ENCODE peak calls at places on chromosome 20, in seven cellular contexts. A is osteoblast, H is NB4, M is dorsolateral prefrontal cortex, O is AG04450, J is endodermal cell, C is BE2C. E is an unnamed sample.

GRCh38 chr20:46520976-46521579 is 7.7 kb upstream of the ZNF334 start:
- DNase-seq in A (no peak), C (peak; percentile 63), H (peak; percentile 80), O (peak; percentile 32), M (peak; percentile 19), J (peak; percentile 92), E (peak; percentile 80)

GRCh38 chr20:38839563-38839962 is 34.1 kb downstream of the PPP1R16B start:
- DNase-seq in M (no peak), J (no peak), C (no peak), A (no peak), O (no peak), H (no peak), E (no peak)

GRCh38 chr20:18712877-18713276 is 100.7 kb upstream of the SCP2D1 start:
- DNase-seq in C (peak; percentile 37), O (no peak), M (no peak), A (no peak), J (peak; percentile 84), H (no peak), E (no peak)

GRCh38 chr20:20366551-20366895 is 1.4 kb upstream of the INSM1 start:
- DNase-seq in C (no peak), J (no peak), A (peak; percentile 27), M (no peak), H (no peak), O (no peak), E (no peak)

GRCh38 chr20:58722877-58723627 is 30.5 kb downstream of the NPEPL1 start:
- DNase-seq in C (no peak), H (no peak), O (no peak), M (no peak), A (no peak), J (no peak), E (no peak)

GRCh38 chr20:59004493-59004762 is 2.6 kb downstream of the CTSZ start:
- DNase-seq in J (no peak), H (no peak), M (no peak), C (no peak), O (no peak), A (peak; percentile 59), E (peak; percentile 33)

GRCh38 chr20:32512047-32512385 is 73.1 kb downstream of the NOL4L start:
- DNase-seq in M (no peak), J (peak; percentile 22), A (no peak), O (no peak), H (peak; percentile 12), C (no peak), E (no peak)

GRCh38 chr20:7859371-7859802 is 80.9 kb downstream of the HAO1 start:
- DNase-seq in O (no peak), A (no peak), J (peak; percentile 52), H (peak; percentile 61), M (no peak), C (peak; percentile 16), E (no peak)

GRCh38 chr20:49747707-49748524 is 34.2 kb upstream of the B4GALT5 start:
- DNase-seq in A (peak; percentile 64), M (peak; percentile 58), H (peak; percentile 35), C (peak; percentile 70), O (no peak), J (peak; percentile 57), E (no peak)

DNA sequence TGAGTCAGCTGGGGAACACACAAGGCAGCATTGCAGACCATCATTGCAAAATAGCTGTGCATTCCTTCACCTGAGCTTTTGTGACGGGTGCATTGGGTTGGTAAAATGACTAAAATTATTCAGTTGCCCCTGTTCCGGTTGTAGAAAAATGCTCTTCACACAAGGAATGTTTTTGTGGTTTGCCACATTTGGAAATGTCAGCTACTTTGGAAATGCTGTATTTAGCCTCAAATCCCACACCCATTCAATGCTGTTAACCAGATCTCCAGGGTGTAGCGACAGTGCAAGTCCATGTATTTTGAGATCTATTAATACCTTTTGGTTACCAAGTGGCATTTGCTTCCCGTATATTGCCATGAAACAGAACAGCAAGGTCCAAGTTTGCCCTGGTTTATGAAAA is 201.2 kb downstream of the FOXA2 start:
- DNase-seq in H (no peak), J (no peak), C (no peak), A (no peak), M (no peak), O (no peak), E (no peak)
- H3K4me3 ChIP-seq in H (no peak overlapping the region), J (no peak overlapping the region), C (no peak overlapping the region), A (no peak overlapping the region), M (no peak overlapping the region), O (no peak overlapping the region), E (no peak overlapping the region)

DNA sequence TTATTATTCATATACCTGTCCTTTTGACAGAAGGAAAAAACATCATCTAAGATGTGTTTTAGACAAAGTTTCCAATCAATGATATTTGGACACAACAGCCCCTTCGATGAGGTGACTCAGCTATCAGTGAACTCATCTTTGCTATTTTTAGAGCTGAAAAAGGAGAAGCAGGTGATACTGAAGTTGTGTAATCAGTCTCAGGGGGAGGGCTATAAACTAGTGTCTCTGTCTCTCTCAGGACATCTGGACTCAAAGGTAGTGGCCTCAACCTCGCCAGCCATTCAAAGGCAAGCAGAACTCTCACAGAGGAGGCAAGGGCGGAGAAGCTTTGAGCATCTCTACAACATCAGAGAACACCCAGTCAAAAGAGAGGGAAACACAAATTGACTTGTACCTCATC is 135.4 kb downstream of the BFSP1 start:
- DNase-seq in A (no peak), C (no peak), M (no peak), O (no peak), J (no peak), H (no peak), E (no peak)
- H3K4me3 ChIP-seq in A (no peak overlapping the region), C (no peak overlapping the region), M (no peak overlapping the region), O (no peak overlapping the region), J (no peak overlapping the region), H (no peak overlapping the region), E (no peak overlapping the region)

GRCh38 chr20:23143098-23143497 is 57.0 kb upstream of the CD93 start:
- DNase-seq in A (peak; percentile 93), O (no peak), H (peak; percentile 92), J (no peak), C (no peak), M (no peak), E (no peak)
- H3K4me3 ChIP-seq in A (no peak overlapping the region), O (no peak overlapping the region), H (no peak overlapping the region), J (no peak overlapping the region), C (no peak overlapping the region), M (no peak overlapping the region), E (no peak overlapping the region)

DNA sequence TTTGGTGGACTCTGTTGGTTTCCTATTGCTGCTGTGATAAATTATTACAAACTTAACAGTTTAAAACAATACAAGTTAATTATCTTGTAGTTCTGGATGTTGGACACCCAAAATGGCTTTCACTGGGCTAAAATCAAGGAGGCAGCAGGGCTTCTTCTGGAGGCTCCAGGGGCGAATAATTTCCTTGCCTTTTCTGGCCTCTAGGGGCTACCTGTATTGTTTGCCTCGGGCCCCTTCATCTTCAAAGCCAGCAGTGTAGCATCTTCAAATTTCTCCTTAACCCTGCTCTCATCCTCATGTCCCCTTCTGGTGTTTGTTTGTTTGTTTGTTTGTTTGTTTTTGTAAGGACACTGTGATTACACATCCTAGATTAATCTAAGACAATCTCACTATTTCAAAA is 60.5 kb upstream of the ANKEF1 start:
- DNase-seq in M (no peak), H (no peak), J (peak; percentile 50), O (no peak), A (no peak), C (no peak), E (no peak)
- H3K4me3 ChIP-seq in M (no peak overlapping the region), H (no peak overlapping the region), J (no peak overlapping the region), O (no peak overlapping the region), A (no peak overlapping the region), C (no peak overlapping the region), E (no peak overlapping the region)

DNA sequence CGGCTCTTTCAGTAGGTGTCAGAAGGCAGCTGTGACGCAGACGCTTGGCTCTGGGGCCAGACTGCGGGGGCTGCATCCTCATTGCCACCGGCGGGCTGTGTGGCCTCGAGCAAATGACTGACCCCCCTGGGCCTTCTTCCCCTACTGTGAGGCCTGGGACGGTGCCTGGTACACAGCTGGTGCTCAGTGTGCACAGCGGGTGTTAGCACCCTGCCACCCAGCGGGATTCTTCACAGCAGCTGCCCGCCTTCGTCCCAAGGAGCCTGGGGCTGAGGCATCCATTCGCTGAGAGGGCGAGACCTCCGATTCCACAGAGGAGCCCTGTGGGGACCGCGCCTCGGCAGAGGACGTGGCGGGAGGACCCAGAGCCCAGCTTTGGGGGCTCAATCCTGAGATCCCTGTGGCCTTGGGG is 10.6 kb downstream of the SLCO4A1 start:
- DNase-seq in C (no peak), H (no peak), A (no peak), M (no peak), J (no peak), O (no peak), E (no peak)
- H3K4me3 ChIP-seq in C (no peak overlapping the region), H (no peak overlapping the region), A (peak overlapping the region; percentile 62), M (peak overlapping the region; percentile 29), J (no peak overlapping the region), O (peak overlapping the region; percentile 52), E (no peak overlapping the region)

GRCh38 chr20:63496404-63497120 is 2.3 kb downstream of the EEF1A2 start:
- DNase-seq in J (no peak), O (no peak), H (no peak), C (peak; percentile 26), M (no peak), A (peak; percentile 95), E (peak; percentile 51)
- H3K4me3 ChIP-seq in J (no peak overlapping the region), O (no peak overlapping the region), H (no peak overlapping the region), C (peak overlapping the region; percentile 92), M (peak overlapping the region; percentile 58), A (peak overlapping the region; percentile 60), E (no peak overlapping the region)

DNA sequence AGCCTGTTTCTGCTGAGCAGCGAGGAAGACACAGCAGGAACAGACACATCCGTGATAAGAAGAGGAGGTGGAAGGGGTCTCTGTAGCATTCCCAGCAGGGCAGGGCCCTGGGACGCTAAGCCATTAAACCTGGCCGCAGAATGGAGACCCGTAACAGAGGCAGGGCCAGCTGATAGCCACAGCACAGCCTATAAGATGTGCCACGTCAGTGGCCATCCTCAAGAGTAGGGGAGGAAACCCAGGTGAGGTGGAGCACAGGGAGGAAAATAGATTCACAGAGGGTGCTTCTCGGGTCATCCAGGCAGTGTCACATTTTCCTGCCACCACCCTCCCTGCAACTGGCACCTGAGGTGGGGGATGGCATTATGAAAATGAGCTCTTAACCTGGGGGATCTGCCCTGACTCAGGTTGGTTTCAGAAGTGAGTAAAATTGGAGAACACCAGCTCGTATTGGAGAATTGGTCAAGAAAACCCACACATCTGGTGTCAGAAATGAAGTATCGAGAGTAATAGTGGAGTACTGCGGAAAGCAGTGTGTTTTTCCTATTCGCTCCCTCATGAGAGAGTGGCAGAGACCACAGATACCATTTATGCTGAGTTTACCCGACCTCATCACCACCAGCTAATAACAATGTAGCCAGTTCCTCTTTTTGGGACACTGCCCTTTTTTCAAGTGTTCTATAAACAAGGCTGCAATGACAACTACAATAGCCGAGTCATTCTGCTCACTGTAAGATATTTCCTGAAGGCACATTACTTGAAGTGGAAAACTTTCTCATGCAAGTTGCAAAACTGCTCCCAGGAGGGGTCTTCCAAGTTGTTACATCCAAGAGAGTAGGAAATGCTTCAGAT is 106.3 kb upstream of the CST7 start:
- DNase-seq in J (peak; percentile 60), C (no peak), A (peak; percentile 3), M (no peak), H (peak; percentile 84), O (no peak), E (no peak)
- H3K4me3 ChIP-seq in J (no peak overlapping the region), C (no peak overlapping the region), A (no peak overlapping the region), M (no peak overlapping the region), H (no peak overlapping the region), O (no peak overlapping the region), E (no peak overlapping the region)